ENCODE peak calls at places on chromosomes 11 and 22, in five cellular contexts. C, F, N, Q and W are unnamed samples.

GRCh38 chr11:36012410-36012809 is 68.5 kb downstream of the LDLRAD3 start:
- DNase-seq in C (no peak), F (peak), N (peak), Q (no peak), W (no peak)

GRCh38 chr11:3861698-3862097 is 6.2 kb downstream of the STIM1 start:
- DNase-seq in C (no peak), F (no peak), N (no peak), Q (no peak), W (no peak)

GRCh38 chr11:73158356-73159051 is 16.4 kb upstream of the FCHSD2 start:
- DNase-seq in C (no peak), F (peak), N (peak), Q (peak), W (no peak)

GRCh38 chr11:34599406-34599901 is 21.4 kb upstream of the EHF start:
- DNase-seq in C (no peak), F (peak), N (peak), Q (peak), W (no peak)

GRCh38 chr22:50435701-50436115 is 39.1 kb downstream of the SBF1 start:
- DNase-seq in C (no peak), F (no peak), N (no peak), Q (no peak), W (peak)

GRCh38 chr11:92500463-92500862 is 275.8 kb downstream of the FAT3 start:
- DNase-seq in C (no peak), F (no peak), N (peak), Q (no peak), W (no peak)

GRCh38 chr11:19244084-19244483 is 3.3 kb upstream of the E2F8 start:
- DNase-seq in C (no peak), F (no peak), N (peak), Q (peak), W (no peak)

GRCh38 chr11:113725411-113725810 is 19.3 kb upstream of the TMPRSS5 start:
- DNase-seq in C (no peak), F (no peak), N (no peak), Q (no peak), W (no peak)

GRCh38 chr22:29071261-29072045 is 1.4 kb upstream of the KREMEN1 start:
- DNase-seq in C (peak), F (peak), N (peak), Q (peak), W (peak)

GRCh38 chr22:48781391-48781790 is 1046.3 kb downstream of the BRD1 start:
- DNase-seq in C (no peak), F (no peak), N (no peak), Q (no peak), W (no peak)

GRCh38 chr22:42721045-42721434 is 370 bp upstream of the A4GALT start:
- DNase-seq in C (peak), F (no peak), N (no peak), Q (no peak), W (no peak)

GRCh38 chr11:33734441-33735165 is 1.6 kb downstream of the CD59 start:
- DNase-seq in C (no peak), F (peak), N (peak), Q (no peak), W (no peak)

GRCh38 chr11:3205261-3206127 is 13.1 kb downstream of the MRGPRG start:
- DNase-seq in C (no peak), F (peak), N (no peak), Q (no peak), W (no peak)

GRCh38 chr11:122633219-122633829 is 22.2 kb upstream of the UBASH3B start:
- DNase-seq in C (peak), F (peak), N (peak), Q (peak), W (no peak)

GRCh38 chr11:13336246-13336873 is 58.8 kb downstream of the BMAL1 start:
- DNase-seq in C (no peak), F (peak), N (peak), Q (no peak), W (no peak)

GRCh38 chr11:116500002-116500832 is 272.6 kb downstream of the BUD13 start:
- DNase-seq in C (no peak), F (no peak), N (no peak), Q (no peak), W (no peak)

GRCh38 chr11:100434821-100435641 is 252.1 kb upstream of the ARHGAP42 start:
- DNase-seq in C (peak), F (no peak), N (no peak), Q (no peak), W (no peak)

GRCh38 chr22:20750461-20751184 is 23.3 kb upstream of the SERPIND1 start:
- DNase-seq in C (no peak), F (peak), N (peak), Q (no peak), W (peak)

GRCh38 chr11:6604081-6604626 is 580 bp downstream of the ILK start:
- DNase-seq in C (peak), F (peak), N (peak), Q (peak), W (peak)

GRCh38 chr11:12174145-12175143 is 64.1 kb downstream of the MICAL2 start:
- DNase-seq in C (no peak), F (peak), N (no peak), Q (no peak), W (no peak)

GRCh38 chr11:8081591-8082021 is 595 bp downstream of the TUB start:
- DNase-seq in C (peak), F (no peak), N (peak), Q (no peak), W (no peak)

GRCh38 chr22:46894081-46894671 is 131.7 kb downstream of the TBC1D22A start:
- DNase-seq in C (no peak), F (no peak), N (peak), Q (no peak), W (peak)

GRCh38 chr22:23789121-23789520 is 2.4 kb downstream of the SMARCB1 start:
- DNase-seq in C (peak), F (no peak), N (no peak), Q (no peak), W (peak)

GRCh38 chr22:28843633-28844032 is 39.7 kb upstream of the ZNRF3 start:
- DNase-seq in C (no peak), F (no peak), N (no peak), Q (no peak), W (no peak)

GRCh38 chr11:92306966-92307504 is 82.4 kb downstream of the FAT3 start:
- DNase-seq in C (no peak), F (no peak), N (no peak), Q (no peak), W (no peak)

GRCh38 chr11:72918825-72919224 is 104.6 kb downstream of the ATG16L2 start:
- DNase-seq in C (no peak), F (no peak), N (no peak), Q (no peak), W (no peak)

GRCh38 chr22:31036671-31037550 is 44.2 kb upstream of the SMTN start:
- DNase-seq in C (no peak), F (no peak), N (peak), Q (no peak), W (peak)

GRCh38 chr22:49812838-49813237 is 14.8 kb downstream of the BRD1 start:
- DNase-seq in C (no peak), F (peak), N (no peak), Q (no peak), W (peak)

GRCh38 chr11:71245601-71246391 is 6.6 kb downstream of the SHANK2 start:
- DNase-seq in C (no peak), F (no peak), N (no peak), Q (no peak), W (no peak)

GRCh38 chr11:1834132-1834610 is 619 bp upstream of the SYT8 start:
- DNase-seq in C (no peak), F (no peak), N (no peak), Q (peak), W (peak)

GRCh38 chr11:128733440-128734115 is 39.7 kb downstream of the FLI1 start:
- DNase-seq in C (peak), F (peak), N (peak), Q (no peak), W (no peak)

GRCh38 chr11:68825603-68826002 is 16.1 kb downstream of the CPT1A start:
- DNase-seq in C (peak), F (no peak), N (no peak), Q (peak), W (peak)
- TF ChIP-seq CTCF in C (peak), F (no peak), N (no peak), Q (peak), W (peak)

GRCh38 chr11:64355078-64355940 is 3.7 kb upstream of the RPS6KA4 start:
- DNase-seq in C (peak), F (peak), N (peak), Q (peak), W (peak)
- H3K4me3 ChIP-seq in C (no peak), F (peak), N (peak), Q (peak), W (peak)

GRCh38 chr22:43956383-43956782 is 1.1 kb downstream of the SAMM50 start:
- DNase-seq in C (no peak), F (no peak), N (no peak), Q (peak), W (no peak)
- H3K9ac ChIP-seq in C (peak), F (peak), N (no peak), Q (peak), W (no peak)

DNA sequence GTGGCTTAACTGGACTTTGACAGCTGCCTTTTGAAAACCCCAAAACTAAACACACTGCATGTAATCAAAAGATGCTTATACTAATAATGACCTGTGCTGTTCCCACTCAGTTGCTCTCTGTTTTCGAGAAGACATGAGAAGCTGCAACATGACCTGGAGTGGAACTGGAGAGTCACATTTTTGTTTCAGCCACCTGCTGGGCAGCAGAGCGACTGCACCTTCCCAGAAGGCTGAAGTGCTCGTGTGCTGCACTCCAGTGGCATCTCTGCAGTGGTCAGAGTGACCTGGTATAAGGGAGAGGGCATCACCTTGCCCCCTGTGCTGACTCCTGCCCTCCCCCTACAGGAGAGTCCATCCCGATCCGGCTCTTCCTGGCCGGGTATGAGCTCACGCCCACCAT is 8.6 kb downstream of the THYN1 start:
- DNase-seq in C (peak), F (no peak), N (peak), Q (peak), W (no peak)
- TF ChIP-seq CTCF in C (peak), F (peak), N (peak), Q (peak), W (peak)

DNA sequence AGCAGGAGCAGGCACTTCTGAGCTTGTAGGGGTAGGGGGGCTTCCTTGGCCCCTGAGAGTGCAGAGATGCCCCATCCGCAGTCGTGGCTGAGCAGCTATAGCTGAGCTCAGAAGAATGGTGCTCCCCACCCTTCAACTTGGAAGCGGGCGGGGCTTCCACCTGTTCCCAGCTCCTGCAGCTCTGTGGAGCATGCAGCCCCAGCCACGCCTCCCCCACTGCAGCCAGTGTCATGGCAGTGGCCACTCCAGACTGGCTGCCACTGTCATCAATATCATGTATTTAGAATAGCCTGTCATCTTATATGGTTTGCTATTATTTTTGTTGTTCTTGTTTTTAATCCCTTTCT is 213.1 kb downstream of the LRRC4C start:
- DNase-seq in C (no peak), F (no peak), N (no peak), Q (no peak), W (peak)
- H3K4me3 ChIP-seq in C (no peak), F (no peak), N (no peak), Q (no peak), W (no peak)

GRCh38 chr11:45079567-45079942 is 66.9 kb upstream of the PRDM11 start:
- DNase-seq in C (no peak), F (no peak), N (no peak), Q (no peak), W (peak)
- H3K9ac ChIP-seq in C (no peak), F (no peak), N (no peak), Q (no peak), W (no peak)

GRCh38 chr11:117819096-117820040 is 5.2 kb downstream of the FXYD2 start:
- DNase-seq in C (peak), F (peak), N (peak), Q (peak), W (peak)
- TF ChIP-seq CTCF in C (peak), F (peak), N (peak), Q (peak), W (peak)

GRCh38 chr11:68007498-68008380 is 2.4 kb upstream of the ALDH3B1 start:
- DNase-seq in C (no peak), F (no peak), N (no peak), Q (no peak), W (peak)
- H3K4me3 ChIP-seq in C (no peak), F (no peak), N (no peak), Q (no peak), W (no peak)

GRCh38 chr11:16178273-16178672 is 178.1 kb downstream of the SOX6 start:
- DNase-seq in C (no peak), F (no peak), N (no peak), Q (no peak), W (no peak)
- H3K9ac ChIP-seq in C (no peak), F (no peak), N (no peak), Q (no peak), W (no peak)

GRCh38 chr11:119309411-119309810 is 7.5 kb downstream of the MCAM start:
- DNase-seq in C (no peak), F (no peak), N (no peak), Q (no peak), W (no peak)

GRCh38 chr11:119307974-119308373 is 9.0 kb downstream of the MCAM start:
- DNase-seq in C (no peak), F (no peak), N (no peak), Q (no peak), W (no peak)

GRCh38 chr11:119305556-119306372 is 11.2 kb downstream of the MCAM start:
- DNase-seq in C (no peak), F (no peak), N (no peak), Q (peak), W (no peak)

GRCh38 chr11:119306373-119306890 is 10.5 kb downstream of the MCAM start:
- DNase-seq in C (no peak), F (no peak), N (peak), Q (no peak), W (no peak)

DNA sequence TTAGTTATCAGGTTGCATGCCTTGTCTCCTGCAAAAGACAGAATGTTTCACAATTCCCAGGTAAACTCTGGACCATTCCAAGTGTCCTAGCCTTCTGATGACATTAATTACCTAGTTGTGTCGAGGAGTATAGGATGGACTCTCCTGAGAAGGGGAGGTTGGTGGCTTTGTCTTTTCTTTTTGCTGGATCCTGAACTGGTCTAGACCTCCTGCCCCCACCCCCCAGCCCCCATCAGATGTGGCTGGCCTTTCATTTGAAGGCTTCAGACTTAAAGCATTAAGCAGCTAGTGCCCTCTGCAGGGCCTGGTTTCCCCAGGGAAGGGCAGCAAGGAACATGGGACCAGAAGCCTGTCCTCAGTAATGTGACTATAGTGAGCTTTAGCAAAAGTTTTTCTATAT is 9.7 kb downstream of the MCAM start:
- DNase-seq in C (peak), F (no peak), N (peak), Q (no peak), W (no peak)
- TF ChIP-seq CTCF in C (peak), F (no peak), N (peak), Q (peak), W (no peak)